ENCODE peak calls at places on chromosomes 4 and X, in seven cellular contexts. One of them, this sample, is unnamed.

GRCh38 chrX:24498975-24499374 is 33.9 kb downstream of the PDK3 start:
- DNase-seq in upper lobe of right lung: no peak
- DNase-seq in type B pancreatic cell: no peak
- DNase-seq in non-pigmented ciliary epithelial cell: no peak
- DNase-seq in D341Med: no peak
- DNase-seq in ELR: peak; percentile 37
- DNase-seq in activated CD8-positive, alpha-beta memory T cell treated with anti-CD3 and anti-CD28 coated beads for 24 hours: no peak
- DNase-seq in this sample: peak; percentile 10

GRCh38 chr4:78629991-78630541 is 78.5 kb downstream of the ANXA3 start:
- DNase-seq in type B pancreatic cell: no peak
- DNase-seq in activated CD8-positive, alpha-beta memory T cell treated with anti-CD3 and anti-CD28 coated beads for 24 hours: no peak
- DNase-seq in D341Med: no peak
- DNase-seq in upper lobe of right lung: no peak
- DNase-seq in ELR: no peak
- DNase-seq in non-pigmented ciliary epithelial cell: no peak
- DNase-seq in this sample: no peak

GRCh38 chrX:32985544-32985943 is 225.8 kb downstream of the DMD start:
- DNase-seq in upper lobe of right lung: no peak
- DNase-seq in non-pigmented ciliary epithelial cell: no peak
- DNase-seq in ELR: no peak
- DNase-seq in D341Med: peak; percentile 5
- DNase-seq in type B pancreatic cell: no peak
- DNase-seq in activated CD8-positive, alpha-beta memory T cell treated with anti-CD3 and anti-CD28 coated beads for 24 hours: no peak
- DNase-seq in this sample: no peak

GRCh38 chr4:184288451-184289178 is 70.9 kb upstream of the ENPP6 start:
- DNase-seq in upper lobe of right lung: no peak
- DNase-seq in type B pancreatic cell: no peak
- DNase-seq in non-pigmented ciliary epithelial cell: no peak
- DNase-seq in activated CD8-positive, alpha-beta memory T cell treated with anti-CD3 and anti-CD28 coated beads for 24 hours: peak; percentile 76
- DNase-seq in D341Med: no peak
- DNase-seq in ELR: no peak
- DNase-seq in this sample: no peak

GRCh38 chr4:10106421-10107039 is 10.1 kb downstream of the WDR1 start:
- DNase-seq in ELR: peak; percentile 98
- DNase-seq in upper lobe of right lung: no peak
- DNase-seq in activated CD8-positive, alpha-beta memory T cell treated with anti-CD3 and anti-CD28 coated beads for 24 hours: peak; percentile 84
- DNase-seq in non-pigmented ciliary epithelial cell: peak; percentile 89
- DNase-seq in type B pancreatic cell: no peak
- DNase-seq in D341Med: no peak
- DNase-seq in this sample: peak; percentile 99

GRCh38 chrX:133580630-133581029 is 165.3 kb upstream of the GPC4 start:
- DNase-seq in ELR: no peak
- DNase-seq in D341Med: no peak
- DNase-seq in type B pancreatic cell: no peak
- DNase-seq in upper lobe of right lung: no peak
- DNase-seq in activated CD8-positive, alpha-beta memory T cell treated with anti-CD3 and anti-CD28 coated beads for 24 hours: no peak
- DNase-seq in non-pigmented ciliary epithelial cell: no peak
- DNase-seq in this sample: no peak

GRCh38 chr4:95732061-95732460 is 107.8 kb upstream of the PDHA2 start:
- DNase-seq in activated CD8-positive, alpha-beta memory T cell treated with anti-CD3 and anti-CD28 coated beads for 24 hours: no peak
- DNase-seq in type B pancreatic cell: no peak
- DNase-seq in ELR: no peak
- DNase-seq in non-pigmented ciliary epithelial cell: no peak
- DNase-seq in upper lobe of right lung: no peak
- DNase-seq in D341Med: no peak
- DNase-seq in this sample: no peak

GRCh38 chr4:42399393-42399792 is 2.1 kb downstream of the SHISA3 start:
- DNase-seq in upper lobe of right lung: no peak
- DNase-seq in D341Med: no peak
- DNase-seq in type B pancreatic cell: no peak
- DNase-seq in non-pigmented ciliary epithelial cell: no peak
- DNase-seq in ELR: no peak
- DNase-seq in activated CD8-positive, alpha-beta memory T cell treated with anti-CD3 and anti-CD28 coated beads for 24 hours: no peak
- DNase-seq in this sample: no peak

GRCh38 chr4:47071863-47072441 is 40.6 kb downstream of the GABRB1 start:
- DNase-seq in ELR: peak; percentile 77
- DNase-seq in non-pigmented ciliary epithelial cell: peak; percentile 27
- DNase-seq in type B pancreatic cell: no peak
- DNase-seq in upper lobe of right lung: no peak
- DNase-seq in activated CD8-positive, alpha-beta memory T cell treated with anti-CD3 and anti-CD28 coated beads for 24 hours: no peak
- DNase-seq in D341Med: no peak
- DNase-seq in this sample: peak; percentile 66

GRCh38 chr4:107183155-107183774 is 147.2 kb upstream of the DKK2 start:
- DNase-seq in type B pancreatic cell: no peak
- DNase-seq in non-pigmented ciliary epithelial cell: peak; percentile 37
- DNase-seq in activated CD8-positive, alpha-beta memory T cell treated with anti-CD3 and anti-CD28 coated beads for 24 hours: no peak
- DNase-seq in ELR: peak; percentile 72
- DNase-seq in D341Med: peak; percentile 62
- DNase-seq in upper lobe of right lung: no peak
- DNase-seq in this sample: peak; percentile 66

GRCh38 chrX:110175146-110175545 is 142.7 kb downstream of the AMMECR1 start:
- DNase-seq in type B pancreatic cell: no peak
- DNase-seq in activated CD8-positive, alpha-beta memory T cell treated with anti-CD3 and anti-CD28 coated beads for 24 hours: no peak
- DNase-seq in ELR: no peak
- DNase-seq in upper lobe of right lung: peak; percentile 59
- DNase-seq in non-pigmented ciliary epithelial cell: no peak
- DNase-seq in D341Med: no peak
- DNase-seq in this sample: no peak

GRCh38 chr4:101660607-101661006 is 129.9 kb upstream of the BANK1 start:
- DNase-seq in activated CD8-positive, alpha-beta memory T cell treated with anti-CD3 and anti-CD28 coated beads for 24 hours: no peak
- DNase-seq in non-pigmented ciliary epithelial cell: no peak
- DNase-seq in upper lobe of right lung: no peak
- DNase-seq in D341Med: no peak
- DNase-seq in type B pancreatic cell: no peak
- DNase-seq in ELR: no peak
- DNase-seq in this sample: no peak

GRCh38 chr4:23614284-23614892 is 275.5 kb downstream of the PPARGC1A start:
- DNase-seq in ELR: peak; percentile 29
- DNase-seq in activated CD8-positive, alpha-beta memory T cell treated with anti-CD3 and anti-CD28 coated beads for 24 hours: no peak
- DNase-seq in type B pancreatic cell: no peak
- DNase-seq in D341Med: peak; percentile 26
- DNase-seq in upper lobe of right lung: no peak
- DNase-seq in non-pigmented ciliary epithelial cell: peak; percentile 1
- DNase-seq in this sample: peak; percentile 6

GRCh38 chr4:24582235-24582863 is 2.0 kb downstream of the DHX15 start:
- DNase-seq in type B pancreatic cell: no peak
- DNase-seq in D341Med: no peak
- DNase-seq in upper lobe of right lung: no peak
- DNase-seq in activated CD8-positive, alpha-beta memory T cell treated with anti-CD3 and anti-CD28 coated beads for 24 hours: no peak
- DNase-seq in ELR: peak; percentile 22
- DNase-seq in non-pigmented ciliary epithelial cell: no peak
- DNase-seq in this sample: no peak

GRCh38 chrX:38717871-38718270 is 83.4 kb upstream of the MID1IP1 start:
- DNase-seq in ELR: peak; percentile 32
- DNase-seq in type B pancreatic cell: no peak
- DNase-seq in D341Med: peak; percentile 24
- DNase-seq in activated CD8-positive, alpha-beta memory T cell treated with anti-CD3 and anti-CD28 coated beads for 24 hours: no peak
- DNase-seq in non-pigmented ciliary epithelial cell: peak; percentile 1
- DNase-seq in upper lobe of right lung: no peak
- DNase-seq in this sample: peak; percentile 22

GRCh38 chr4:61309616-61310015 is 109.5 kb downstream of the ADGRL3 start:
- DNase-seq in type B pancreatic cell: no peak
- DNase-seq in ELR: no peak
- DNase-seq in non-pigmented ciliary epithelial cell: no peak
- DNase-seq in upper lobe of right lung: no peak
- DNase-seq in activated CD8-positive, alpha-beta memory T cell treated with anti-CD3 and anti-CD28 coated beads for 24 hours: no peak
- DNase-seq in D341Med: no peak
- DNase-seq in this sample: no peak

GRCh38 chr4:73698217-73698616 is 42.2 kb upstream of the CXCL8 start:
- DNase-seq in activated CD8-positive, alpha-beta memory T cell treated with anti-CD3 and anti-CD28 coated beads for 24 hours: no peak
- DNase-seq in type B pancreatic cell: no peak
- DNase-seq in non-pigmented ciliary epithelial cell: no peak
- DNase-seq in upper lobe of right lung: no peak
- DNase-seq in ELR: peak; percentile 32
- DNase-seq in D341Med: no peak
- DNase-seq in this sample: no peak

GRCh38 chrX:115690554-115691216 is 129.7 kb downstream of the PLS3 start:
- DNase-seq in non-pigmented ciliary epithelial cell: peak; percentile 57
- DNase-seq in upper lobe of right lung: no peak
- DNase-seq in activated CD8-positive, alpha-beta memory T cell treated with anti-CD3 and anti-CD28 coated beads for 24 hours: peak; percentile 66
- DNase-seq in ELR: peak; percentile 79
- DNase-seq in D341Med: peak; percentile 36
- DNase-seq in type B pancreatic cell: peak; percentile 74
- DNase-seq in this sample: peak; percentile 82

GRCh38 chr4:1502501-1502886 is 96.3 kb upstream of the NKX1-1 start:
- DNase-seq in ELR: no peak
- DNase-seq in upper lobe of right lung: peak; percentile 52
- DNase-seq in D341Med: no peak
- DNase-seq in activated CD8-positive, alpha-beta memory T cell treated with anti-CD3 and anti-CD28 coated beads for 24 hours: no peak
- DNase-seq in non-pigmented ciliary epithelial cell: no peak
- DNase-seq in type B pancreatic cell: peak; percentile 66
- DNase-seq in this sample: no peak

GRCh38 chrX:68686684-68687045 is 39.2 kb downstream of the STARD8 start:
- DNase-seq in activated CD8-positive, alpha-beta memory T cell treated with anti-CD3 and anti-CD28 coated beads for 24 hours: no peak
- DNase-seq in D341Med: no peak
- DNase-seq in ELR: peak; percentile 47
- DNase-seq in upper lobe of right lung: no peak
- DNase-seq in type B pancreatic cell: no peak
- DNase-seq in non-pigmented ciliary epithelial cell: no peak
- DNase-seq in this sample: peak; percentile 41

GRCh38 chrX:1521459-1521956 is 15.5 kb downstream of the P2RY8 start:
- DNase-seq in upper lobe of right lung: peak; percentile 32
- DNase-seq in type B pancreatic cell: no peak
- DNase-seq in ELR: no peak
- DNase-seq in activated CD8-positive, alpha-beta memory T cell treated with anti-CD3 and anti-CD28 coated beads for 24 hours: peak; percentile 79
- DNase-seq in non-pigmented ciliary epithelial cell: no peak
- DNase-seq in D341Med: no peak
- DNase-seq in this sample: no peak

This sample was measured in EH.